ENCODE peak calls at places on chromosomes 3 and 15, in eight cellular contexts. N, U, D, C, E, X, G and W are unnamed samples.

GRCh38 chr15:60426870-60427528 is 29.2 kb upstream of the ANXA2 start:
- DNase-seq in D (no peak), U (no peak), X (no peak), C (no peak), G (no peak), E (no peak), N (peak), W (peak)

GRCh38 chr15:48634934-48635333 is 10.6 kb downstream of the FBN1 start:
- DNase-seq in N (peak), G (no peak), X (no peak), C (no peak), U (no peak), E (no peak), D (no peak), W (peak)

GRCh38 chr3:192917508-192918274 is at the start of gene MB21D2:
- DNase-seq in N (peak), X (peak), D (peak), G (peak), E (peak), C (peak), U (peak), W (peak)

GRCh38 chr3:156978471-156978961 is 152.4 kb downstream of the LEKR1 start:
- DNase-seq in X (no peak), N (peak), D (no peak), G (no peak), E (no peak), C (no peak), U (no peak), W (no peak)

GRCh38 chr15:24718289-24719082 is 42.9 kb downstream of the NPAP1 start:
- DNase-seq in E (no peak), U (no peak), N (no peak), X (no peak), C (no peak), G (no peak), D (no peak), W (no peak)

GRCh38 chr3:33058780-33059179 is 38.2 kb downstream of the GLB1 start:
- DNase-seq in X (no peak), G (no peak), C (no peak), U (no peak), D (no peak), E (no peak), N (no peak), W (no peak)

GRCh38 chr3:10631224-10631623 is 125.8 kb upstream of the ATP2B2 start:
- DNase-seq in D (no peak), E (no peak), C (no peak), G (no peak), X (no peak), U (no peak), N (no peak), W (no peak)

GRCh38 chr3:81985996-81986723 is 224.7 kb upstream of the GBE1 start:
- DNase-seq in C (no peak), G (no peak), U (no peak), D (no peak), N (no peak), X (no peak), E (no peak), W (no peak)

GRCh38 chr3:193605876-193606275 is 12.9 kb downstream of the OPA1 start:
- DNase-seq in E (no peak), N (peak), C (peak), D (no peak), X (peak), U (peak), G (no peak), W (peak)

GRCh38 chr15:40146037-40146436 is 14.8 kb upstream of the BUB1B start:
- DNase-seq in N (peak), D (no peak), U (no peak), E (no peak), G (no peak), C (no peak), X (no peak), W (no peak)

GRCh38 chr3:23748398-23749110 is 57.2 kb upstream of the UBE2E1 start:
- DNase-seq in E (no peak), N (peak), C (no peak), D (no peak), X (no peak), U (no peak), G (no peak), W (no peak)